ENCODE peak calls at places on chromosomes 13 and 19, in seven cellular contexts. One of them, this sample, is unnamed.

GRCh38 chr19:48868196-48868886 is at the start of gene PLEKHA4:
- DNase-seq in mesendoderm: no peak
- DNase-seq in neuronal stem cell: no peak
- DNase-seq in IMR-90: peak; percentile 49
- DNase-seq in H9: peak; percentile 57
- DNase-seq in H1: no peak
- DNase-seq in mesenchymal stem cell: peak; percentile 81
- DNase-seq in this sample: no peak

GRCh38 chr19:38326591-38326990 is 6.9 kb downstream of the KCNK6 start:
- DNase-seq in mesendoderm: no peak
- DNase-seq in neuronal stem cell: no peak
- DNase-seq in IMR-90: no peak
- DNase-seq in H9: no peak
- DNase-seq in H1: no peak
- DNase-seq in mesenchymal stem cell: no peak
- DNase-seq in this sample: no peak

GRCh38 chr13:28171266-28171665 is 32.9 kb downstream of the PAN3 start:
- DNase-seq in mesendoderm: no peak
- DNase-seq in neuronal stem cell: no peak
- DNase-seq in IMR-90: no peak
- DNase-seq in H9: no peak
- DNase-seq in H1: no peak
- DNase-seq in mesenchymal stem cell: no peak
- DNase-seq in this sample: no peak

GRCh38 chr19:13717194-13717643 is 47.1 kb upstream of the MRI1 start:
- DNase-seq in mesendoderm: no peak
- DNase-seq in neuronal stem cell: no peak
- DNase-seq in IMR-90: peak; percentile 63
- DNase-seq in H9: no peak
- DNase-seq in H1: no peak
- DNase-seq in mesenchymal stem cell: no peak
- DNase-seq in this sample: no peak

GRCh38 chr19:16273005-16273404 is 51.6 kb upstream of the KLF2 start:
- DNase-seq in mesendoderm: no peak
- DNase-seq in neuronal stem cell: no peak
- DNase-seq in IMR-90: no peak
- DNase-seq in H9: no peak
- DNase-seq in H1: no peak
- DNase-seq in mesenchymal stem cell: no peak
- DNase-seq in this sample: no peak

GRCh38 chr13:50208826-50209335 is 193.6 kb downstream of the KCNRG start:
- DNase-seq in mesendoderm: peak; percentile 92
- DNase-seq in neuronal stem cell: no peak
- DNase-seq in IMR-90: peak; percentile 76
- DNase-seq in H9: peak; percentile 66
- DNase-seq in H1: peak; percentile 9
- DNase-seq in mesenchymal stem cell: peak; percentile 91
- DNase-seq in this sample: no peak

GRCh38 chr13:77055158-77055557 is 28.2 kb upstream of the FBXL3 start:
- DNase-seq in mesendoderm: no peak
- DNase-seq in neuronal stem cell: no peak
- DNase-seq in IMR-90: no peak
- DNase-seq in H9: no peak
- DNase-seq in H1: no peak
- DNase-seq in mesenchymal stem cell: no peak
- DNase-seq in this sample: no peak

GRCh38 chr19:38852231-38853044 is 2.7 kb upstream of the HNRNPL start:
- DNase-seq in mesendoderm: peak; percentile 72
- DNase-seq in neuronal stem cell: no peak
- DNase-seq in IMR-90: peak; percentile 79
- DNase-seq in H9: peak; percentile 54
- DNase-seq in H1: no peak
- DNase-seq in mesenchymal stem cell: peak; percentile 80
- DNase-seq in this sample: peak; percentile 59

GRCh38 chr13:71798723-71799122 is 68.3 kb downstream of the DACH1 start:
- DNase-seq in mesendoderm: no peak
- DNase-seq in neuronal stem cell: no peak
- DNase-seq in IMR-90: no peak
- DNase-seq in H9: no peak
- DNase-seq in H1: no peak
- DNase-seq in mesenchymal stem cell: no peak
- DNase-seq in this sample: no peak

GRCh38 chr13:42612021-42612765 is 38.2 kb downstream of the TNFSF11 start:
- DNase-seq in mesendoderm: no peak
- DNase-seq in neuronal stem cell: no peak
- DNase-seq in IMR-90: no peak
- DNase-seq in H9: no peak
- DNase-seq in H1: no peak
- DNase-seq in mesenchymal stem cell: no peak
- DNase-seq in this sample: no peak

GRCh38 chr19:50723069-50723468 is at the start of gene CLEC11A:
- DNase-seq in mesendoderm: peak; percentile 58
- DNase-seq in neuronal stem cell: no peak
- DNase-seq in IMR-90: peak; percentile 80
- DNase-seq in H9: no peak
- DNase-seq in H1: no peak
- DNase-seq in mesenchymal stem cell: no peak
- DNase-seq in this sample: no peak

GRCh38 chr13:99067160-99067985 is 89.5 kb upstream of the DOCK9 start:
- DNase-seq in mesendoderm: peak; percentile 92
- DNase-seq in neuronal stem cell: no peak
- DNase-seq in IMR-90: peak; percentile 85
- DNase-seq in H9: no peak
- DNase-seq in H1: no peak
- DNase-seq in mesenchymal stem cell: peak; percentile 70
- DNase-seq in this sample: peak; percentile 95

GRCh38 chr13:35723061-35723461 is 246.6 kb upstream of the MAB21L1 start:
- DNase-seq in mesendoderm: no peak
- DNase-seq in neuronal stem cell: no peak
- DNase-seq in IMR-90: peak; percentile 33
- DNase-seq in H9: no peak
- DNase-seq in H1: no peak
- DNase-seq in mesenchymal stem cell: no peak
- DNase-seq in this sample: no peak

GRCh38 chr13:75960538-75960994 is 324.4 kb downstream of the LMO7 start:
- DNase-seq in mesendoderm: no peak
- DNase-seq in neuronal stem cell: no peak
- DNase-seq in IMR-90: no peak
- DNase-seq in H9: no peak
- DNase-seq in H1: no peak
- DNase-seq in mesenchymal stem cell: no peak
- DNase-seq in this sample: no peak

GRCh38 chr19:28881616-28882015 is 331.3 kb downstream of the UQCRFS1 start:
- DNase-seq in mesendoderm: no peak
- DNase-seq in neuronal stem cell: no peak
- DNase-seq in IMR-90: no peak
- DNase-seq in H9: no peak
- DNase-seq in H1: no peak
- DNase-seq in mesenchymal stem cell: no peak
- DNase-seq in this sample: no peak

GRCh38 chr19:28880735-28881401 is 332.1 kb downstream of the UQCRFS1 start:
- DNase-seq in mesendoderm: no peak
- DNase-seq in neuronal stem cell: no peak
- DNase-seq in IMR-90: no peak
- DNase-seq in H9: peak; percentile 65
- DNase-seq in H1: peak; percentile 51
- DNase-seq in mesenchymal stem cell: no peak
- DNase-seq in this sample: no peak

GRCh38 chr19:28884786-28885476 is 328.0 kb downstream of the UQCRFS1 start:
- DNase-seq in mesendoderm: no peak
- DNase-seq in neuronal stem cell: no peak
- DNase-seq in IMR-90: no peak
- DNase-seq in H9: no peak
- DNase-seq in H1: no peak
- DNase-seq in mesenchymal stem cell: no peak
- DNase-seq in this sample: no peak

GRCh38 chr19:28882818-28883217 is 330.1 kb downstream of the UQCRFS1 start:
- DNase-seq in mesendoderm: no peak
- DNase-seq in neuronal stem cell: no peak
- DNase-seq in IMR-90: no peak
- DNase-seq in H9: no peak
- DNase-seq in H1: no peak
- DNase-seq in mesenchymal stem cell: no peak
- DNase-seq in this sample: no peak

DNA sequence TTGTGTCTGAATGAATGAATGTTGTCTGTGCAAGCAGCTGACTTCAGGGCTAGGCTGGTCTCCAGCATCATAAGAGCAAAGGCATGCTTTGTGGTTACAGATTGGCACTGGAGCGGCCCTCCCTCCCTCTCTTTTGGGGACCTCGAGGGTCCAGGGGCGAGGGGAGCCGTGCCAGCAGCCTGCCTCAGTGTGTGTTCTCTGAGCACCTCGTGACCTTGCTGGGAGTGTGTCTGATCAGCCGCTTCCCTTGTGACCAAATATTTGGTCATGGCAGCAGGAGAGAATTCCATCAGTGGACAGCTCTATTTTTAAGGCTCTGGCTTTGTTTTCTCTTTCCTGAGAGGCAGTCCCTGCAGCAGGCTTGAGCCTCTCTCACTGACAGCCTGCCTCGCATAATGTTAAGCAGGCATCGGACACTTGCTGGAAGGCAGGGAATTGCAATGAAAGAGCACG is 329.7 kb downstream of the UQCRFS1 start:
- DNase-seq in mesendoderm: peak; percentile 11
- DNase-seq in neuronal stem cell: no peak
- DNase-seq in IMR-90: peak; percentile 41
- DNase-seq in H9: peak; percentile 34
- DNase-seq in H1: no peak
- DNase-seq in mesenchymal stem cell: no peak
- DNase-seq in this sample: no peak
- H2BK120ac ChIP-seq in mesendoderm: no peak overlapping the region
- H2BK120ac ChIP-seq in neuronal stem cell: no peak overlapping the region
- H2BK120ac ChIP-seq in IMR-90: no peak overlapping the region
- H2BK120ac ChIP-seq in H9: no peak overlapping the region
- H2BK120ac ChIP-seq in H1: no peak overlapping the region
- H2BK120ac ChIP-seq in mesenchymal stem cell: no peak overlapping the region
- H2BK120ac ChIP-seq in this sample: no peak overlapping the region

DNA sequence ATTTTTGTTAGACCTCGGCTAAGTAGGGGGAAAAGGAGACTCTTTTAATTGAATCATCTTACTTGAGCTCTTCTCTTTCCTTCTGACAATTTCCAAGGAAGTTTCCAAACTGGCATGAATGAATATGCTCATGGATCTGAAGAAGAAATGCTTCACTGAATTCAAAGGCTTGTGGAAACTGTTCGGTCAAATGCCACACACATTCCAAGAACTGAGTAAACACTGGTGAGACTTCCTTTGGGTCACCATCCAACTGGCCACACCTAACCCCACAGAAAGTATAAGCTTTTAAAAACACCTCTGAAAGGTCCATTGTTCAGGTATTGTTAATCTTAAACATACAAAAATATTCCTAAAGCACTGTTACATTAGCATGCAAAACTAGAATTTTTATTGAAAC is 33.6 kb downstream of the MTMR6 start:
- DNase-seq in mesendoderm: no peak
- DNase-seq in neuronal stem cell: no peak
- DNase-seq in IMR-90: no peak
- DNase-seq in H9: no peak
- DNase-seq in H1: no peak
- DNase-seq in mesenchymal stem cell: no peak
- DNase-seq in this sample: no peak
- H2BK120ac ChIP-seq in mesendoderm: no peak overlapping the region
- H2BK120ac ChIP-seq in neuronal stem cell: no peak overlapping the region
- H2BK120ac ChIP-seq in IMR-90: no peak overlapping the region
- H2BK120ac ChIP-seq in H9: no peak overlapping the region
- H2BK120ac ChIP-seq in H1: no peak overlapping the region
- H2BK120ac ChIP-seq in mesenchymal stem cell: no peak overlapping the region
- H2BK120ac ChIP-seq in this sample: no peak overlapping the region

GRCh38 chr13:43760257-43760656 is 26.5 kb downstream of the ENOX1 start:
- DNase-seq in mesendoderm: no peak
- DNase-seq in neuronal stem cell: no peak
- DNase-seq in IMR-90: no peak
- DNase-seq in H9: no peak
- DNase-seq in H1: no peak
- DNase-seq in mesenchymal stem cell: no peak
- DNase-seq in this sample: no peak
- H2BK120ac ChIP-seq in mesendoderm: no peak overlapping the region
- H2BK120ac ChIP-seq in neuronal stem cell: no peak overlapping the region
- H2BK120ac ChIP-seq in IMR-90: no peak overlapping the region
- H2BK120ac ChIP-seq in H9: no peak overlapping the region
- H2BK120ac ChIP-seq in H1: no peak overlapping the region
- H2BK120ac ChIP-seq in mesenchymal stem cell: no peak overlapping the region
- H2BK120ac ChIP-seq in this sample: no peak overlapping the region

DNA sequence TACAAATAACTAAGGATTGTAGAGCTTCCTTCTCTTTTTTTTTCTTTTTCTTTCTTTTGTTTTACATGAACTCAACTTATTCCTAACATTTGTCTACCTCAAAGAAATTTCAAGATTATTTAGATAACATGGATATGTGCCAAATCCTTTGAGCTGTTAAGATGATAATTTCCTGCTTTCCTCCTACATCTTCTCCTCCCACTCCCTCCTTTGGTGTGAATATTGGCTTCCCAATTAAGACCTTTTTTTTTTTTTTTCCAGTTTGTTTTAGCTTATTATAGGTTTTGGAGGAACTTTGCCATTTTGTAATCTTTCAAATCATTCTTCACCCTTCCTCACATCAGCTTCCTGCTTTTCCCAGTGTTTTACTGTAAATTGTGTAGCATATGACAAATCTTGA is 10.6 kb downstream of the NHLRC3 start:
- DNase-seq in mesendoderm: no peak
- DNase-seq in neuronal stem cell: no peak
- DNase-seq in IMR-90: no peak
- DNase-seq in H9: no peak
- DNase-seq in H1: no peak
- DNase-seq in mesenchymal stem cell: no peak
- DNase-seq in this sample: no peak
- H2BK120ac ChIP-seq in mesendoderm: no peak overlapping the region
- H2BK120ac ChIP-seq in neuronal stem cell: no peak overlapping the region
- H2BK120ac ChIP-seq in IMR-90: no peak overlapping the region
- H2BK120ac ChIP-seq in H9: no peak overlapping the region
- H2BK120ac ChIP-seq in H1: no peak overlapping the region
- H2BK120ac ChIP-seq in mesenchymal stem cell: no peak overlapping the region
- H2BK120ac ChIP-seq in this sample: no peak overlapping the region

GRCh38 chr13:46197299-46197975 is 14.3 kb upstream of the LRRC63 start:
- DNase-seq in mesendoderm: no peak
- DNase-seq in neuronal stem cell: no peak
- DNase-seq in IMR-90: no peak
- DNase-seq in H9: no peak
- DNase-seq in H1: no peak
- DNase-seq in mesenchymal stem cell: peak; percentile 5
- DNase-seq in this sample: peak; percentile 89

GRCh38 chr13:46198794-46199193 is 12.9 kb upstream of the LRRC63 start:
- DNase-seq in mesendoderm: no peak
- DNase-seq in neuronal stem cell: no peak
- DNase-seq in IMR-90: no peak
- DNase-seq in H9: no peak
- DNase-seq in H1: no peak
- DNase-seq in mesenchymal stem cell: no peak
- DNase-seq in this sample: no peak

DNA sequence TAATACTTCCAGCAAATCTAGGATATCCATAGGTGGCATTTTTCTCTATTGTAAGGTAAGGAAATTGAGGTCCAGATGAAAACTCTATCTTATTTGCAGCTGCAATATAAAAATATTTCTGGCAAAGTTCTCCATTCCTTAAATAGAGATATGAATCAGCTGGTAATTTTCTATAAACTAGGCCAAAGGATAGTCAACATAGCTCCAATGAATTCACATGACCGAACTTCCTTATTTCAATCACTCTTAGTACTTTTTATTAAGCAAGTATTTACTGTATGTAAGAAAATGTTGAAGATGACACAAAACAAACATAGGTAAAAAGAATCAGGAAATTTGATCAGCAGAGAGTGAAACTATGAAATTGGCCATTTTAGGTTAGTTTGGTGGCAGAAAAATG is 13.0 kb upstream of the LCP1 start:
- DNase-seq in mesendoderm: no peak
- DNase-seq in neuronal stem cell: no peak
- DNase-seq in IMR-90: no peak
- DNase-seq in H9: no peak
- DNase-seq in H1: no peak
- DNase-seq in mesenchymal stem cell: no peak
- DNase-seq in this sample: no peak
- H2BK120ac ChIP-seq in mesendoderm: no peak overlapping the region
- H2BK120ac ChIP-seq in neuronal stem cell: no peak overlapping the region
- H2BK120ac ChIP-seq in IMR-90: no peak overlapping the region
- H2BK120ac ChIP-seq in H9: no peak overlapping the region
- H2BK120ac ChIP-seq in H1: no peak overlapping the region
- H2BK120ac ChIP-seq in mesenchymal stem cell: no peak overlapping the region
- H2BK120ac ChIP-seq in this sample: no peak overlapping the region

This sample was measured in trophoblast cell.